ENCODE peak calls at places on chromosomes 7 and 10, in ten cellular contexts. S is fibroblast of the conjunctiva; I is myocyte; U is stimulated activated CD8-positive, alpha-beta memory T cell treated with anti-CD3 and anti-CD28 coated beads, Interleukin-15, amount 100 ng/mL, for 48 hours; C is kidney epithelial cell; V is NCI-H1105; G is HT1080; P is stimulated activated CD4-positive, alpha-beta T cell treated with anti-CD3 and anti-CD28 coated beads, TNF-alpha, amount 100 ng/mL, for 24 hours; W is foreskin fibroblast; F is A549. Y is an unnamed sample.

GRCh38 chr7:24576171-24577052 is 3.2 kb downstream of the PALS2 start:
- DNase-seq in S (peak; percentile 79), I (peak; percentile 58), U (no peak), C (peak; percentile 38), V (peak; percentile 49), G (peak; percentile 69), P (no peak), W (peak; percentile 59), F (peak; percentile 72), Y (peak; percentile 33)

GRCh38 chr10:123879596-123880257 is 11.9 kb downstream of the CPXM2 start:
- DNase-seq in S (no peak), I (no peak), U (no peak), C (no peak), V (no peak), G (no peak), P (no peak), W (no peak), F (no peak), Y (no peak)

GRCh38 chr7:23072043-23072442 is 33.5 kb upstream of the KLHL7 start:
- DNase-seq in S (no peak), I (peak; percentile 72), U (no peak), C (no peak), V (no peak), G (peak; percentile 29), P (no peak), W (no peak), F (peak; percentile 9), Y (no peak)

GRCh38 chr10:11626071-11626470 is 14.6 kb upstream of the USP6NL start:
- DNase-seq in S (no peak), I (no peak), U (no peak), C (no peak), V (no peak), G (no peak), P (no peak), W (no peak), F (no peak), Y (no peak)

GRCh38 chr7:52100-52499 is 140.3 kb upstream of the FAM20C start:
- DNase-seq in S (no peak), I (no peak), U (no peak), C (no peak), V (no peak), G (no peak), P (no peak), W (no peak), F (no peak), Y (no peak)

GRCh38 chr10:114623661-114624294 is 34.3 kb downstream of the ABLIM1 start:
- DNase-seq in S (no peak), I (peak; percentile 92), U (no peak), C (no peak), V (no peak), G (peak; percentile 85), P (no peak), W (peak; percentile 75), F (peak; percentile 65), Y (no peak)

GRCh38 chr10:79202188-79203013 is 133.6 kb downstream of the ZMIZ1 start:
- DNase-seq in S (no peak), I (no peak), U (peak; percentile 21), C (no peak), V (no peak), G (peak; percentile 50), P (no peak), W (no peak), F (peak; percentile 57), Y (peak; percentile 68)

GRCh38 chr10:132876967-132877366 is 65.4 kb downstream of the CFAP46 start:
- DNase-seq in S (no peak), I (no peak), U (no peak), C (no peak), V (no peak), G (no peak), P (no peak), W (no peak), F (no peak), Y (no peak)

GRCh38 chr10:97333601-97334369 is 744 bp downstream of the FRAT2 start:
- DNase-seq in S (no peak), I (peak; percentile 41), U (peak; percentile 27), C (no peak), V (no peak), G (peak; percentile 29), P (no peak), W (no peak), F (peak; percentile 54), Y (peak; percentile 50)

GRCh38 chr7:36972140-36972518 is 247.8 kb upstream of the AOAH start:
- DNase-seq in S (no peak), I (no peak), U (no peak), C (no peak), V (no peak), G (no peak), P (no peak), W (no peak), F (no peak), Y (no peak)

GRCh38 chr10:82811621-82812020 is 936.6 kb downstream of the NRG3 start:
- DNase-seq in S (peak; percentile 0), I (no peak), U (no peak), C (no peak), V (no peak), G (peak; percentile 22), P (no peak), W (no peak), F (peak; percentile 7), Y (peak; percentile 63)

GRCh38 chr10:51986531-51986930 is 287.1 kb upstream of the CSTF2T start:
- DNase-seq in S (no peak), I (peak; percentile 84), U (no peak), C (no peak), V (no peak), G (no peak), P (no peak), W (no peak), F (no peak), Y (no peak)

GRCh38 chr10:115936926-115937755 is 335.9 kb downstream of the GFRA1 start:
- DNase-seq in S (no peak), I (peak; percentile 18), U (no peak), C (peak; percentile 25), V (no peak), G (peak; percentile 61), P (no peak), W (peak; percentile 56), F (no peak), Y (no peak)

GRCh38 chr7:150800576-150801241 is at the start of gene TMEM176A:
- DNase-seq in S (no peak), I (no peak), U (no peak), C (no peak), V (peak; percentile 5), G (no peak), P (no peak), W (no peak), F (no peak), Y (no peak)

GRCh38 chr7:22675917-22676343 is 51.1 kb upstream of the IL6 start:
- DNase-seq in S (no peak), I (no peak), U (no peak), C (no peak), V (no peak), G (peak; percentile 59), P (no peak), W (peak; percentile 50), F (no peak), Y (no peak)

GRCh38 chr10:69668722-69669121 is 38.7 kb downstream of the FAM241B start:
- DNase-seq in S (no peak), I (no peak), U (no peak), C (no peak), V (no peak), G (peak; percentile 80), P (no peak), W (no peak), F (no peak), Y (no peak)

GRCh38 chr7:128827971-128828711 is 2.1 kb upstream of the FLNC start:
- DNase-seq in S (peak; percentile 34), I (peak; percentile 95), U (no peak), C (no peak), V (no peak), G (peak; percentile 85), P (no peak), W (peak; percentile 75), F (no peak), Y (no peak)

GRCh38 chr7:26683277-26683676 is 181.1 kb downstream of the SKAP2 start:
- DNase-seq in S (no peak), I (no peak), U (no peak), C (no peak), V (no peak), G (no peak), P (no peak), W (no peak), F (no peak), Y (no peak)

GRCh38 chr7:128923411-128923800 is 12.9 kb upstream of the KCP start:
- DNase-seq in S (no peak), I (peak; percentile 60), U (no peak), C (no peak), V (no peak), G (no peak), P (no peak), W (no peak), F (no peak), Y (no peak)

GRCh38 chr10:58475322-58476277 is 37.1 kb upstream of the BICC1 start:
- DNase-seq in S (no peak), I (peak; percentile 44), U (no peak), C (no peak), V (no peak), G (peak; percentile 80), P (no peak), W (peak; percentile 65), F (no peak), Y (no peak)

GRCh38 chr7:33118383-33118782 is 9.2 kb upstream of the RP9 start:
- DNase-seq in S (no peak), I (no peak), U (no peak), C (no peak), V (no peak), G (no peak), P (no peak), W (no peak), F (no peak), Y (no peak)

GRCh38 chr10:111338035-111338434 is 261.2 kb downstream of the ADRA2A start:
- DNase-seq in S (no peak), I (no peak), U (no peak), C (no peak), V (no peak), G (no peak), P (no peak), W (no peak), F (no peak), Y (no peak)

GRCh38 chr10:132232553-132232949 is 45.8 kb downstream of the DPYSL4 start:
- DNase-seq in S (no peak), I (no peak), U (no peak), C (no peak), V (no peak), G (no peak), P (no peak), W (no peak), F (no peak), Y (no peak)

GRCh38 chr7:151168022-151168786 is 710 bp upstream of the GBX1 start:
- DNase-seq in S (no peak), I (no peak), U (peak; percentile 40), C (no peak), V (peak; percentile 7), G (no peak), P (peak; percentile 14), W (no peak), F (peak; percentile 47), Y (peak; percentile 75)

Y was measured in endothelial cell.